ENCODE peak calls at places on chromosomes 7 and 10, in six cellular contexts. G is lower lobe of right lung, H is ovary, E is stomach, N is HepG2, B is PC-3. Z is an unnamed sample.

GRCh38 chr7:101265622-101266516 is 21.0 kb upstream of the FIS1 start:
- DNase-seq in E (no peak), G (no peak), H (no peak), B (no peak), N (no peak), Z (no peak)

GRCh38 chr10:76117949-76118348 is 686.5 kb downstream of the LRMDA start:
- DNase-seq in N (no peak), B (peak), G (no peak), H (no peak), E (no peak), Z (no peak)

GRCh38 chr7:17408245-17408903 is 109.9 kb downstream of the AHR start:
- DNase-seq in N (peak), G (peak), E (peak), H (peak), B (peak), Z (peak)

GRCh38 chr10:62491597-62491996 is 117.4 kb downstream of the ZNF365 start:
- DNase-seq in H (no peak), B (peak), E (no peak), N (peak), G (no peak), Z (no peak)

GRCh38 chr10:23516530-23516929 is 77.7 kb downstream of the OTUD1 start:
- DNase-seq in B (peak), N (peak), G (no peak), E (no peak), H (no peak), Z (no peak)

GRCh38 chr10:76311752-76312699 is 880.6 kb downstream of the LRMDA start:
- DNase-seq in H (no peak), N (peak), B (peak), E (peak), G (no peak), Z (peak)

GRCh38 chr7:14900051-14900450 is 2.5 kb downstream of the DGKB start:
- DNase-seq in N (no peak), B (peak), H (no peak), E (no peak), G (no peak), Z (no peak)

GRCh38 chr10:58952747-58953466 is 223.5 kb upstream of the PHYHIPL start:
- DNase-seq in B (peak), N (peak), G (no peak), E (peak), H (peak), Z (peak)

GRCh38 chr7:8714791-8715190 is 281.4 kb downstream of the NXPH1 start:
- DNase-seq in G (no peak), H (no peak), E (no peak), N (no peak), B (no peak), Z (no peak)

GRCh38 chr7:25359471-25360059 is 131.3 kb upstream of the NPVF start:
- DNase-seq in H (no peak), G (no peak), B (no peak), E (no peak), N (no peak), Z (no peak)

GRCh38 chr10:122329416-122329815 is 45.1 kb upstream of the PLEKHA1 start:
- DNase-seq in G (no peak), B (no peak), E (no peak), N (no peak), H (no peak), Z (no peak)

GRCh38 chr10:122328676-122329075 is 45.8 kb upstream of the PLEKHA1 start:
- DNase-seq in N (no peak), H (no peak), B (no peak), E (no peak), G (no peak), Z (no peak)

GRCh38 chr10:122333037-122333436 is 41.5 kb upstream of the PLEKHA1 start:
- DNase-seq in H (no peak), N (no peak), B (no peak), G (no peak), E (no peak), Z (no peak)

GRCh38 chr10:122331100-122331499 is 43.4 kb upstream of the PLEKHA1 start:
- DNase-seq in G (no peak), E (no peak), H (no peak), B (no peak), N (no peak), Z (no peak)

DNA sequence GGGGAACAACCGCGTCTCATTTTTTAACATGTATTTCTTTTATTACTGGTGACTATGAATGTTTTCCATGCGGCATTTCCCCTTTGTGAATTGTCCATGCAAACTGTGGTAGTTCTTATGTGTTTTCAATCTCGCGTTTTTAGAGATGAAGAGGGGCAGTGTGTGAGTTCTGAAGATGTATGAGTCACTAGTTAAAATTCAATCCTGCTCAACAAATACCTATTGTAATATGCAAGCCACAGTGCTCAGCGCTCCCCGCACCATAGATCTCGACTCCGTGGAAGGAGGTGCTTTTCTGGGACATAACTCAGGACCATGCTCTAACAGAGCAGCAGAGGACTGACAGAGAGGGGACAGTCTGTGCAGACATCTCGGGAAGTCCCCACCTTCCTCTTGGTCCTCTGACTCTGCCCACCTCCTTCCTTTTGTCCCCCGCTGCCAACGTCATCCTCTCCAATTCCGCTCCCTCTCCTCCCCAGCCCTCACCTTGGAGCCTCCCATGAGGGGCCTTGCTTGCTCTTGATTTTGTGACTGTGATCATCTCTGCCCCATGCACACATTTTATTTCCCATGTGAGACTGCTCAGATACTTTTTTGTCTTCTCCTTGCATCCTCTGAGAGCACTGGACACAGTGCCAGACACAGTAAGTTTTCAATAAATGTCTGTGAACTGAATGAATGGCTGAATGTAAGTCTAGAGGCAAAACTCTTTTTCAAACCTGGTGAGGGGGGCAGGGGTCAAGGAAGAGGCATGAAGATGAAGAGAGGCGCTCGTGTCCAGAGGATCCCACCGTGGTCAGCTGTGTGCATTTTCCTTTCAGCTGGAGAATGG is 42.7 kb upstream of the PLEKHA1 start:
- DNase-seq in E (no peak), H (no peak), N (peak), G (no peak), B (no peak), Z (no peak)
- H3K4me3 ChIP-seq in E (no peak), H (no peak), N (peak), G (no peak), B (no peak), Z (no peak)

GRCh38 chr10:26486985-26487850 is 49.1 kb downstream of the APBB1IP start:
- DNase-seq in H (no peak), E (no peak), B (peak), N (peak), G (no peak), Z (peak)
- H3K27ac ChIP-seq in H (no peak), E (peak), B (peak), N (no peak), G (peak), Z (peak)

GRCh38 chr10:91219371-91220193 is 881 bp upstream of the PCGF5 start:
- DNase-seq in E (no peak), G (no peak), N (peak), H (no peak), B (no peak), Z (no peak)

GRCh38 chr10:91220954-91221696 is 662 bp downstream of the PCGF5 start:
- DNase-seq in G (peak), B (peak), N (no peak), H (no peak), E (peak), Z (peak)

GRCh38 chr10:91215384-91215783 is 5.1 kb upstream of the PCGF5 start:
- DNase-seq in N (no peak), E (no peak), G (no peak), B (no peak), H (no peak), Z (no peak)

GRCh38 chr10:91214906-91215305 is 5.6 kb upstream of the PCGF5 start:
- DNase-seq in E (no peak), G (no peak), B (no peak), N (no peak), H (no peak), Z (no peak)

DNA sequence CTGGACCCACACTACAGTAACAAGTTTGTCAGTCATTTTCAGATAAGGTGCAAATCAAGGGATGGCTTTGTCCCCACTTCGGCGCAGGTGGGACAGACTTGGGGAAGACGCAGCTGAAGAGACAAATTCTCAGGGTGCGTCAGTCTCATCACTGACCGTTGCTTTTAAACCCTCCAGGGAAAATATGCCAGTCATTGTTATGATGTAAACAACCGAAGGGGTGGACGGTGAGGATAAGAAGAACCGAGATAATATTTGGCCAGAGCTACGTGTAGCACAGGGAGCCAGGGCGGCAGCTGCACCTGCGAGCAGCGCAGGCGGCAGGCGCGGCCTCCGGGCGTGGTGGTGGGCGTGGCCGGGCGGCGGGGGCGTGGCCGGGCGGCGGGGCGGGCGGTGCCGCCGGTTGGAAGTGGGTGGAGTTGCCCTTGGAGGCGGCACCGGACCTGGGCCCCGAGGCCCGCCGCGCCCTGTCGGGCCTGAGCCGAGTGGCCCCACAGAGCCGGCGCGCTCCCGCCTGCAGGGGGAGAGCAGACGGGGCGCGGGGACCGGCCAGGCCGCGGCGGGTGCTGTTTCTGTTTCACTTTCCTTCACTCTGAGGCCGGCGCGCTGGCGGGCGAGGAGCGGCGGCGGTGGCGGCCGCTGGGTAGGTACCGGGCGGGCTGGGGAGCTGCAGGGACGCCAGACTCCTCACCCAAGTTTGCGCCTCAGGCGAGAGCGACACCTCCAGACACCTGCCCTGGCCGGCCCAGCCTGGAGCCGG is at the start of gene PCGF5:
- DNase-seq in E (peak), H (peak), B (peak), N (no peak), G (peak), Z (peak)
- TF ChIP-seq CTCF in E (peak), H (no peak), B (no peak), N (peak), G (peak), Z (peak)

GRCh38 chr10:89645742-89646172 is 715 bp upstream of the PANK1 start:
- DNase-seq in E (no peak), H (no peak), G (no peak), N (peak), B (no peak), Z (no peak)
- H3K4me3 ChIP-seq in E (peak), H (peak), G (peak), N (peak), B (peak), Z (peak)

GRCh38 chr10:132631348-132631735 is 93.8 kb downstream of the INPP5A start:
- DNase-seq in N (no peak), E (peak), H (peak), B (no peak), G (peak), Z (peak)
- H3K27ac ChIP-seq in N (no peak), E (peak), H (peak), B (no peak), G (peak), Z (peak)

DNA sequence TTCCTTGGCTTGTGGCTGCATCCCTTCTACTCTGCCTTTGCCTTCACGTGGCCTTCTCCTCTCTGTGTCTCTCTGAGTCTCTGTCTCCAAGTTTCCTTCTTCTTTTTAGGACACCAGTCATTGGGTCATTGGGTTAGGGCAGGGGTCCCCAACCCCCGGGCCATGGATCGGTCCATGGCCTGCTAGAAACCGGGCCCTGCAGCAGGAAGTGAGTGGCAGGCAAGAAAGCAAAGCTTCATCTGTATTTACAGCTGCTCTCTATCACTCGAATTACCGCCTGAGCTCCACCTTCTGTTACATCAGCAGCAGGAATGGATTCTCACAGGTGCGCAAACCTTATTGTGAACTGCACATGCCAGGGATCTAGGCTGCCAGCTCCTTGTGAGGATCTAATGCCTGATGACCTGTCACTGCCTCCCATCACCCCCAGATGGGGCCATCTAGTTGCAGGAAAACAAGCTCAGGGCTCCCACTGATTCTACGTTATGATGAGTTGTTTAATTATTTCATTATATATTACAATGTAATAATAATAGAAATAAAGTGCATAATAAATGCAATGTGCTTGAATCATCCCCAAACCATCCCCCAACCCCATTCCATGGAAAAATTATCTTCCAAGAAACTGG is 47.9 kb upstream of the DOCK1 start:
- DNase-seq in H (no peak), E (no peak), B (no peak), G (no peak), N (no peak), Z (no peak)
- TF ChIP-seq CTCF in H (no peak), E (no peak), B (no peak), G (no peak), N (no peak), Z (no peak)

DNA sequence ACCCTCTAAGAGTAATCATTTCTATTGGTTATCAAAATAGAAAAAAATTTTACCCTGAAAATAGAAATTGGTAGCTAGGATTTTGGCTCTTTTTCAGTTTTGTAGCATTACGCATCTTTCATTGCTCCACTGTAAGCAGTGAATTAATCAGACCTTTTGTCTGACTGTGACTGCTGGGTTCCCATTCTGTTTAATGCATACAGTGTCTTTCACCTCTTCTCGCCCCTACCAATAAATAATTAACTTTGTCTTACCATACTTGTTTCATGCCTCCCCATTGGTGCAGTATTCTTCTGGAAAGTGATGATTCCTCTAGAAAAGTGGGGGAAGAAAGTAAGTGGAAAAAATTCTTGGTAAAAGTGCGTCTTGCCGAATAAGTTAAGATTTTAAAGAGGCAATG is 73.2 kb downstream of the AP3M1 start:
- DNase-seq in G (no peak), N (no peak), B (no peak), E (no peak), H (no peak), Z (no peak)
- H3K4me3 ChIP-seq in G (no peak), N (no peak), B (no peak), E (no peak), H (no peak), Z (no peak)

GRCh38 chr10:72228318-72228751 is 12.3 kb upstream of the ASCC1 start:
- DNase-seq in G (no peak), N (no peak), B (no peak), E (no peak), H (no peak), Z (no peak)
- H3K27ac ChIP-seq in G (peak), N (no peak), B (no peak), E (no peak), H (peak), Z (peak)

Z was measured in tibial artery.